ENCODE peak calls at places on chromosomes 1 and 21, in five cellular contexts. L, H, X, M and C are unnamed samples.

GRCh38 chr1:6003568-6004411 is 11.6 kb upstream of the NPHP4 start:
- DNase-seq in L (no peak), H (no peak), M (no peak), X (no peak), C (no peak)

GRCh38 chr1:56477164-56478111 is 101.9 kb downstream of the PLPP3 start:
- DNase-seq in L (no peak), H (peak), M (no peak), X (peak), C (no peak)

GRCh38 chr1:170758992-170759391 is 95.1 kb downstream of the PRRX1 start:
- DNase-seq in M (no peak), X (no peak), L (no peak), H (no peak), C (no peak)

GRCh38 chr1:111778541-111779051 is 22.9 kb downstream of the DDX20 start:
- DNase-seq in M (no peak), X (no peak), H (no peak), L (no peak), C (no peak)

GRCh38 chr1:8014381-8014988 is 11.6 kb downstream of the ERRFI1 start:
- DNase-seq in M (no peak), X (no peak), L (no peak), H (no peak), C (no peak)

GRCh38 chr1:237670296-237670695 is 220.4 kb downstream of the ZP4 start:
- DNase-seq in X (no peak), H (no peak), M (no peak), L (no peak), C (peak)

GRCh38 chr21:26032263-26032662 is 138.3 kb downstream of the APP start:
- DNase-seq in X (peak), H (no peak), L (no peak), M (no peak), C (peak)

GRCh38 chr1:99180915-99181314 is 83.4 kb upstream of the PLPPR4 start:
- DNase-seq in L (no peak), H (no peak), M (no peak), X (no peak), C (no peak)

GRCh38 chr1:171166361-171166760 is 18.7 kb upstream of the FMO2 start:
- DNase-seq in H (no peak), M (no peak), L (no peak), X (no peak), C (peak)

GRCh38 chr1:221672160-221672762 is 69.6 kb downstream of the DUSP10 start:
- DNase-seq in H (peak), M (no peak), L (no peak), X (peak), C (peak)

GRCh38 chr1:55214214-55214902 is 806 bp downstream of the USP24 start:
- DNase-seq in L (peak), M (peak), X (no peak), H (no peak), C (no peak)

GRCh38 chr1:223765719-223766340 is 53.5 kb downstream of the CAPN2 start:
- DNase-seq in X (no peak), H (no peak), M (no peak), L (no peak), C (no peak)

GRCh38 chr1:214331827-214332423 is 51.0 kb downstream of the SMYD2 start:
- DNase-seq in H (peak), M (peak), L (peak), X (peak), C (peak)

GRCh38 chr1:234632225-234632624 is 22.2 kb upstream of the IRF2BP2 start:
- DNase-seq in X (no peak), H (no peak), M (no peak), L (no peak), C (no peak)

GRCh38 chr1:87045757-87046422 is 131.5 kb downstream of the HS2ST1 start:
- DNase-seq in H (peak), L (no peak), M (no peak), X (no peak), C (no peak)

GRCh38 chr1:183331095-183331742 is 87.0 kb downstream of the NMNAT2 start:
- DNase-seq in L (no peak), H (no peak), X (no peak), M (no peak), C (peak)

GRCh38 chr1:56803561-56804156 is 15.5 kb downstream of the FYB2 start:
- DNase-seq in H (peak), X (peak), L (peak), M (no peak), C (peak)

GRCh38 chr1:64080947-64081562 is 122.4 kb upstream of the UBE2U start:
- DNase-seq in L (peak), X (peak), H (peak), M (no peak), C (peak)

GRCh38 chr1:32247452-32247851 is 430 bp downstream of the FAM167B start:
- DNase-seq in M (no peak), H (no peak), X (no peak), L (no peak), C (no peak)

GRCh38 chr1:22810378-22810777 is 99.7 kb downstream of the EPHB2 start:
- DNase-seq in L (no peak), H (no peak), M (no peak), X (no peak), C (no peak)

GRCh38 chr1:184160942-184161698 is 109.6 kb downstream of the TSEN15 start:
- DNase-seq in X (peak), L (no peak), H (peak), M (no peak), C (no peak)

GRCh38 chr1:151846062-151846568 is 6.5 kb upstream of the C2CD4D start:
- DNase-seq in X (peak), L (peak), M (no peak), H (peak), C (peak)

GRCh38 chr1:42931108-42931539 is 27.5 kb downstream of the SLC2A1 start:
- DNase-seq in M (peak), H (peak), L (peak), X (peak), C (peak)

GRCh38 chr1:183980951-183981525 is 56.5 kb downstream of the COLGALT2 start:
- DNase-seq in X (no peak), H (no peak), L (no peak), M (no peak), C (no peak)

GRCh38 chr1:170864784-170865538 is 70.4 kb upstream of the MROH9 start:
- DNase-seq in L (no peak), M (no peak), X (no peak), H (no peak), C (no peak)

GRCh38 chr1:211133393-211133840 is 531 bp downstream of the KCNH1 start:
- DNase-seq in H (no peak), X (no peak), L (no peak), M (no peak), C (no peak)

GRCh38 chr1:119139857-119140176 is 636 bp downstream of the WARS2 start:
- DNase-seq in H (no peak), L (no peak), X (no peak), M (no peak), C (no peak)

GRCh38 chr1:228214921-228215662 is 7.2 kb downstream of the OBSCN start:
- DNase-seq in L (no peak), H (no peak), X (no peak), M (no peak), C (no peak)

GRCh38 chr1:98232678-98233077 is 311.8 kb upstream of the DPYD start:
- DNase-seq in X (no peak), M (no peak), H (no peak), L (no peak), C (no peak)

DNA sequence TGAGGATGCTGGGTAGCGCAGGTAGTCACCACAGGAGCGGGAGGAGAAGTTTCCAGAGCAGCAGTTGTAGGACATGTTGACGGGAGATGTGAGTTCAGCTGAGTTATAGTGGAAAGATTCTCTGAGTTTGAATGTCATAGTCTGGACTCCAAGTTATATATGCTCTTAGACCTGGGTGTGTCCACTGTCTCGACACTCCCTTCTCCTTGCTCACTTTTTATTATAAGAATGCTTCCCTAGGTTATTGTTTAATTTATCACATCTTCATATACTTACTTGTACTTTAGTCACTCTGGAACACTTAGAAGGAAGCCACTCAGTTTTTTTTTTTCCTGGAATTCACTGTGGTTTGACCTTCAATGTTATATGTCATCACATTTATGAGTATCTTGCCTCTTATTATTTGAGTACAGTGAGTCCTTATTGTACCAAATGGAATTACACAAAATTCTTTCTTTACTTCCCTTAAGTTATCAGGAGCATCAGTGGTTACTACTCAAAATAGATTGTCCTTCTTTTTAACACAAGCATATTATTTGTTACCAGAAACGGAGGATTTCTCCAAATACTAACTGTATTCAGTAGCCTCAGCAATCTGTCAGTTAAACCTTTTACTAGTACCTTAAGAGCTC is at the start of gene KRTAP13-2:
- DNase-seq in X (no peak), M (no peak), L (no peak), H (no peak), C (no peak)
- TF ChIP-seq CTCF in X (no peak), M (no peak), L (no peak), H (no peak), C (no peak)

DNA sequence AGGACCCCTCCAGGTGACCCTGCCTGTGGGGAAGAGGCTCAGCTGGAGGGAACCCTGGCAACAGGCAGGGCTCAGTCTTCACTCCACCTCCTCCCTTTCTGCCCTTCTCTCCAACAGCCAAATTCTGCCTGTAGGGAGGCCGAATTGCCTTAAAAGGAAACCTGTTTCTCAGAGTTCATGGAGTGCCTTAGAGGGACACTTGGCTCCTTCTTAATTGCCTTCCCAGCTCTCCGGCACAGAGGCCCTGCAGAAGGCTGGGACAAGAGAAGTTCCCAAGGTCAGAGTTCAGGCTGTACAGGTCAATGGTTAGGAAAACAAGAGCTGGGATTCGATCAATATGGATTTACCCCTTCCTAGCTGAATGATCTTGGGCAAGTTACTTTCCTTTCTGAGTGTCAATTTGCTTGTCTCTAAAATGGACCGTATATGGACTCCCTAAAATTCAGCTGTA is 6.2 kb downstream of the CSRP1 start:
- DNase-seq in L (no peak), H (no peak), X (peak), M (no peak), C (no peak)
- H3K4me3 ChIP-seq in L (no peak), H (no peak), X (no peak), M (no peak), C (no peak)

GRCh38 chr1:62746809-62747138 is 37.2 kb upstream of the ATG4C start:
- DNase-seq in H (no peak), X (no peak), L (no peak), M (no peak), C (no peak)
- TF ChIP-seq CTCF in H (no peak), X (no peak), L (no peak), M (no peak), C (no peak)

GRCh38 chr1:245742891-245743290 is 588.1 kb downstream of the KIF26B start:
- DNase-seq in M (no peak), L (no peak), H (no peak), X (no peak), C (no peak)
- H3K4me3 ChIP-seq in M (no peak), L (no peak), H (no peak), X (no peak), C (no peak)

GRCh38 chr1:24150228-24151174 is 7.6 kb upstream of the IL22RA1 start:
- DNase-seq in M (peak), H (peak), L (peak), X (peak), C (peak)
- TF ChIP-seq CTCF in M (peak), H (peak), L (peak), X (peak), C (peak)

GRCh38 chr1:230866171-230866811 is 2.0 kb downstream of the C1orf198 start:
- DNase-seq in X (peak), H (no peak), L (peak), M (no peak), C (no peak)
- H3K4me3 ChIP-seq in X (peak), H (peak), L (no peak), M (no peak), C (no peak)

DNA sequence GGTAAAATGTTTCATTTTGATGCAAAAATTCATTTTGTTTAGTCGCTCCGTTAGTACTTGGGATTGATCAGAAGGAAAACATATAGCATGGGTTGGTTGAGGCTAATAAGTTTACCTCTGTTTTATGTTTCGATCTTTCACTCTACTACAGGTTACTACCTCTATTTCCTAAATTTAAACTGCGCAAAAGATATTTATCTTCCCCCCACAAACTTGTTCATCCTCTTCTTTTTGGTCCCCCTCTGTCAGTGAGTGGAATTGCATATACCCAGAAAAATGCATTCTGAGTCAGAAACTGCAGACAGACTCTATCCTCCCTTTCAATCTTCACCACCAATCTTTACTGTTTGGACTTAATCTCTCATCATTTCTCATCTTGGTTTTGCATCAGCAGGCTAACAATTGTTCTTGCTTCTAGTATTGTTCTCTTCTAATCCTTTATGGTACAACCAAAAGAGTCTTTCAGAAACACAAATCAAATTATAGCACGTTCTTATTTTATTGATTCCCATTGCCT is 316.0 kb upstream of the ADGRL4 start:
- DNase-seq in H (peak), L (no peak), M (no peak), X (peak), C (peak)
- TF ChIP-seq CTCF in H (peak), L (no peak), M (no peak), X (peak), C (no peak)

GRCh38 chr21:33947451-33948095 is 32.0 kb upstream of the ATP5PO start:
- DNase-seq in X (peak), H (peak), L (peak), M (peak), C (peak)
- H3K4me3 ChIP-seq in X (peak), H (peak), L (peak), M (peak), C (peak)

DNA sequence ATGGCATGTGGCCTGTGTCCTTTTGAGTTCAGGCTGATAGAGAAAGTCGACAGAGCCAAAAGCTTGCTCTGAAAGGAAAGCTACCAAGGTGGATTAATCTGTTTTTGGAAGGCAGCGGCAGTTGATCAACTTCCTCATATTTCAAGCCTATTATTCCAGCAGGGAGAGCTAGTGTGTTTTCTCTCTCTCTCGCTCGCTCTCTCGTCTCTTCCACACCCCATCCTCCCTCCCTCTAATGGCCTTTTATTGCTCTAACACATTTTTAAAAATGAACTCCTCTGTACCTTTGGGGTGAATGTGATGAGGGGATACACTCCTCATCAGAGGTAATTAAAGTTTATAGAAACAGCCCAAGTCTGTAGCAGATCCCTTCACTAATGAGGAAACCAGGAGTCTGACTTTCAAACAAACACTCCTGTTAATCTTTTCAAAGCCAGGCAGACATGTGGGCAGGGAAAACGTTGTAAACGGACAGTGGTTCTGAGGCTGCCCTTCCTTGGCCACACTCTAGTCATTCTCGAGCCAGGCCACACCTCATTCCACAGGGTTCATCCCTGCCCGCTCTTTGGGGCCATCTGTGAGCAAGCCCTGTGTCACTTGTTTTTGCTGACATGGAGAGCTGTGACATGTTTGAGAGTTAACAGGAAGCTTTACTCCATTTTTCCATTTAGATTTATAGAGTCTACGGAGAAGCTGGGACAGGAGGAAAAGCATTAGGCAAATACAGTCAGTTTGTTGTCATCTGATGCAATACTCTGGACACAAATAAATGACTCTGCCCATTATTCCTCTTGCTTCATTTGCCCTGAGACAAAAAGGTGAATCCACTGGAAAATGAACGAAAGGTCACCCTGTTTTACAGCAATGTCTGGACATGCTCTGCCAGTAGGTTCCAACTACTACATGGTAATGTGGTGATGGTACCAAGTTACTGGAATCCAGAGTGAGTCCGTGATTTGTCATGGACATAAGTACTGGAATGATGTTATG is 126.7 kb downstream of the CLIC6 start:
- DNase-seq in L (peak), H (peak), M (no peak), X (peak), C (peak)
- TF ChIP-seq CTCF in L (peak), H (peak), M (no peak), X (peak), C (peak)